ENCODE peak calls at places on chromosomes 11 and 22, in four cellular contexts. T is HCT116; U is CD4-positive, alpha-beta memory T cell; J is fibroblast of lung. L is an unnamed sample. For H3K36me3 and H3K9me3, the result is how much of the 10 kb centered on the place peaks cover.

GRCh38 chr11:128757886-128758612 is 64.2 kb downstream of the FLI1 start:
- DNase-seq in T (no peak), J (no peak), U (no peak), L (peak)

GRCh38 chr11:72411623-72412532 is 22.5 kb downstream of the CLPB start:
- DNase-seq in U (no peak), T (no peak), J (no peak), L (no peak)

GRCh38 chr11:102428696-102429095 is 23.9 kb downstream of the TMEM123 start:
- DNase-seq in J (no peak), U (no peak), T (no peak), L (no peak)

GRCh38 chr11:134639586-134640330 is 227.7 kb upstream of the B3GAT1 start:
- DNase-seq in T (peak), U (no peak), J (no peak), L (no peak)

GRCh38 chr11:28666632-28667031 is 558.4 kb downstream of the METTL15 start:
- DNase-seq in T (no peak), U (no peak), J (peak), L (no peak)

GRCh38 chr22:47130883-47131610 is 368.6 kb downstream of the TBC1D22A start:
- DNase-seq in T (no peak), U (no peak), J (no peak), L (no peak)

GRCh38 chr11:459511-460220 is 9.6 kb downstream of the PTDSS2 start:
- DNase-seq in U (no peak), T (no peak), J (no peak), L (no peak)

GRCh38 chr11:4102711-4103110 is 8.1 kb downstream of the RRM1 start:
- DNase-seq in U (no peak), J (no peak), T (no peak), L (no peak)

GRCh38 chr11:95255523-95256165 is 24.6 kb upstream of the SESN3 start:
- DNase-seq in J (no peak), U (no peak), T (no peak), L (no peak)

GRCh38 chr11:6771926-6772898 is at the start of gene OR2AG2:
- DNase-seq in J (no peak), U (no peak), T (no peak), L (no peak)

GRCh38 chr22:50308597-50308935 is 1.1 kb upstream of the PLXNB2 start:
- DNase-seq in T (no peak), J (peak), U (no peak), L (no peak)

GRCh38 chr22:45154383-45154782 is 9.3 kb upstream of the NUP50 start:
- DNase-seq in U (no peak), J (peak), T (no peak), L (no peak)

GRCh38 chr11:123251656-123252344 is 56.8 kb upstream of the CLMP start:
- DNase-seq in T (no peak), U (no peak), J (peak), L (no peak)

GRCh38 chr11:123255909-123256308 is 60.9 kb upstream of the CLMP start:
- DNase-seq in U (no peak), J (peak), T (no peak), L (no peak)

GRCh38 chr11:123253223-123253622 is 58.2 kb upstream of the CLMP start:
- DNase-seq in T (no peak), U (no peak), J (no peak), L (no peak)

GRCh38 chr11:123253909-123254308 is 58.9 kb upstream of the CLMP start:
- DNase-seq in J (peak), T (no peak), U (no peak), L (no peak)

GRCh38 chr11:123254357-123254756 is 59.3 kb upstream of the CLMP start:
- DNase-seq in T (no peak), U (no peak), J (no peak), L (no peak)
- H3K27ac ChIP-seq in T (no peak), U (no peak), J (no peak), L (no peak)

GRCh38 chr22:19132693-19133400 is 1.7 kb downstream of the TSSK2 start:
- DNase-seq in T (no peak), U (no peak), J (no peak), L (no peak)
- H3K36me3 ChIP-seq in T (under half), U (under half), J (under half), L (half or more)

GRCh38 chr11:131895865-131896264 is 525.5 kb downstream of the NTM start:
- DNase-seq in T (no peak), J (no peak), U (no peak), L (no peak)

GRCh38 chr11:131894615-131895544 is 524.5 kb downstream of the NTM start:
- DNase-seq in T (no peak), J (no peak), U (no peak), L (no peak)

GRCh38 chr11:131897247-131897646 is 526.8 kb downstream of the NTM start:
- DNase-seq in U (no peak), T (no peak), J (no peak), L (no peak)

GRCh38 chr11:131893103-131893502 is 522.7 kb downstream of the NTM start:
- DNase-seq in T (no peak), U (no peak), J (no peak), L (no peak)

DNA sequence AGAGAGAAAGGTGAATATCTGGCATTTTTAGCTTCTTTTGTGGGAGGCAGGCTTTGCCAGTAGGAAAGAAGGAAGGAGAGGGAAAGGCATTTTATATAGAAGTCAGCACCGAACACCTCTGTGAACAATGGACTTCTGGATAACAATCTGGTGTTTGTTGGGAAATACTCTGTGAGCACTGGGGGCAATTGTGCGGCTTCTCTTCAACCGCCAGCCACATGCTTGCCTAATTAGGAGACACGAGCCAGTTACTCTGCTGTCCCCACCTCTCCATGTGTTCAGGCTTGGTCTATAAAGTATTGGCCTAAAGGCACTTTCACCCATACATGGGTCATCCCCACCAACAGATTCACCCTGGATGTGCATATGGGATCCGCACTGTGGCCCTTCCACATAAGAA is 523.6 kb downstream of the NTM start:
- DNase-seq in T (no peak), U (no peak), J (no peak), L (no peak)
- H3K9me3 ChIP-seq in T (under half), U (under half), J (under half), L (under half)

DNA sequence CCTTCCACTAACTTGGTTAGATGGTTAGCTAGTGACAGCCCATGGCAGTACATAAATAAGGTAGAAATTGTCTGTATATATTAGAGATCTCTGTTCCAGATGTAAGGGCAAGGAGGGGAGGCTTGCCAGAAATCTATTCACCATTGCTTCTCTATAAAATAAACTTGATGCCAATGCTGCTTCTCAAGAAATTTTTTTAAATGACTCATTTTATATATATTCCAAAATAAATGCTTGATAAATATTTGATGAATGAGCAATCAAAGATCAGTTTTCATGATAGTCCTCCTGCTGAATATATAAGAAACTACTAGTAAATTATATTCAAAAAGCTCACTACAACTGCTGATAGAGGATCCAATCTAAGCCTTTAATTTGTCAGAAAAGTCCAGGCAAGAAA is 710.6 kb upstream of the CCDC179 start:
- DNase-seq in U (no peak), J (peak), T (no peak), L (no peak)
- H3K27ac ChIP-seq in U (no peak), J (no peak), T (no peak), L (no peak)

GRCh38 chr22:35758394-35758793 is 40.7 kb downstream of the APOL5 start:
- DNase-seq in T (no peak), J (no peak), U (no peak), L (no peak)
- H3K36me3 ChIP-seq in T (under half), J (under half), U (under half), L (under half)

GRCh38 chr11:58741127-58741526 is 9.4 kb upstream of the GLYAT start:
- DNase-seq in J (no peak), U (no peak), T (no peak), L (no peak)

GRCh38 chr11:58744988-58745704 is 13.4 kb upstream of the GLYAT start:
- DNase-seq in J (no peak), U (no peak), T (no peak), L (no peak)

GRCh38 chr11:58742140-58742539 is 10.4 kb upstream of the GLYAT start:
- DNase-seq in U (no peak), J (no peak), T (no peak), L (no peak)

GRCh38 chr11:58745705-58746364 is 14.1 kb upstream of the GLYAT start:
- DNase-seq in J (no peak), T (no peak), U (no peak), L (no peak)

GRCh38 chr11:58742981-58743880 is 11.5 kb upstream of the GLYAT start:
- DNase-seq in U (no peak), J (no peak), T (no peak), L (no peak)
- H3K9me3 ChIP-seq in U (under half), J (under half), T (under half), L (under half)

L was measured in CD4-positive, CD25-positive, alpha-beta regulatory T cell.